ENCODE peak calls at places on chromosomes 4 and X, in eight cellular contexts. O, R, S, X, K, A, V and Q are unnamed samples.

GRCh38 chr4:153205028-153205648 is 895 bp downstream of the TRIM2 start:
- DNase-seq in O (no peak), R (no peak), S (peak; percentile 45), X (no peak), K (peak; percentile 24), A (no peak), V (peak; percentile 63), Q (no peak)

GRCh38 chrX:45749375-45749774 is 548.7 kb upstream of the DIPK2B start:
- DNase-seq in O (no peak), R (no peak), S (no peak), X (no peak), K (no peak), A (no peak), V (peak; percentile 11), Q (no peak)

GRCh38 chrX:126509917-126510316 is 42.7 kb downstream of the DCAF12L1 start:
- DNase-seq in O (no peak), R (no peak), S (no peak), X (no peak), K (no peak), A (no peak), V (peak; percentile 10), Q (no peak)

GRCh38 chr4:10582059-10582686 is 102.4 kb downstream of the CLNK start:
- DNase-seq in O (peak; percentile 48), R (peak; percentile 27), S (peak; percentile 12), X (peak; percentile 54), K (no peak), A (peak; percentile 37), V (peak; percentile 72), Q (no peak)

GRCh38 chrX:46918434-46918833 is 6.2 kb downstream of the JADE3 start:
- DNase-seq in O (no peak), R (no peak), S (peak; percentile 67), X (no peak), K (no peak), A (no peak), V (no peak), Q (no peak)

GRCh38 chr4:147491076-147491475 is 10.2 kb downstream of the EDNRA start:
- DNase-seq in O (no peak), R (no peak), S (no peak), X (no peak), K (no peak), A (no peak), V (no peak), Q (no peak)

GRCh38 chr4:13654158-13654797 is 26.8 kb upstream of the BOD1L1 start:
- DNase-seq in O (peak; percentile 41), R (peak; percentile 62), S (peak; percentile 32), X (no peak), K (no peak), A (peak; percentile 71), V (peak; percentile 92), Q (peak; percentile 20)

GRCh38 chr4:149891381-149891780 is 75.7 kb upstream of the IQCM start:
- DNase-seq in O (no peak), R (no peak), S (no peak), X (no peak), K (no peak), A (no peak), V (no peak), Q (no peak)

GRCh38 chr4:76028242-76028859 is 5.1 kb upstream of the CXCL10 start:
- DNase-seq in O (no peak), R (no peak), S (no peak), X (no peak), K (no peak), A (no peak), V (no peak), Q (no peak)
- TF ChIP-seq POLR2AphosphoS5 in O (no peak), R (no peak), S (no peak), X (no peak), K (no peak), A (no peak), V (no peak), Q (no peak)

GRCh38 chr4:55598641-55599040 is 6.6 kb upstream of the PDCL2 start:
- DNase-seq in O (no peak), R (no peak), S (no peak), X (no peak), K (no peak), A (no peak), V (no peak), Q (no peak)

GRCh38 chr4:55604996-55605395 is 13.0 kb upstream of the PDCL2 start:
- DNase-seq in O (no peak), R (no peak), S (no peak), X (no peak), K (no peak), A (no peak), V (no peak), Q (no peak)

GRCh38 chr4:55600640-55601039 is 8.6 kb upstream of the PDCL2 start:
- DNase-seq in O (no peak), R (no peak), S (no peak), X (no peak), K (no peak), A (no peak), V (no peak), Q (no peak)
- TF ChIP-seq REST in O (no peak), R (no peak), S (no peak), X (no peak), K (no peak), A (no peak), V (no peak), Q (no peak)

GRCh38 chr4:124030038-124030638 is 633.5 kb downstream of the SPRY1 start:
- DNase-seq in O (no peak), R (no peak), S (no peak), X (no peak), K (no peak), A (no peak), V (no peak), Q (no peak)
- TF ChIP-seq POLR2AphosphoS5 in O (no peak), R (no peak), S (no peak), X (no peak), K (no peak), A (no peak), V (no peak), Q (no peak)

GRCh38 chrX:119753639-119754257 is 4.6 kb upstream of the SOWAHD start:
- DNase-seq in O (peak; percentile 27), R (peak; percentile 57), S (peak; percentile 25), X (peak; percentile 48), K (no peak), A (peak; percentile 20), V (peak; percentile 76), Q (peak; percentile 72)
- TF ChIP-seq REST in O (no peak), R (no peak), S (no peak), X (no peak), K (no peak), A (no peak), V (no peak), Q (no peak)